ENCODE peak calls at places on chromosomes 12 and 14, in eight cellular contexts. E, Y, A, H, B, W, T and V are unnamed samples.

GRCh38 chr12:54526800-54527630 is 22.4 kb upstream of the PDE1B start:
- DNase-seq in E (no peak), Y (peak), A (peak), H (peak), B (no peak), W (peak), T (peak), V (peak)

GRCh38 chr14:23301969-23302289 is 730 bp downstream of the PPP1R3E start:
- DNase-seq in E (no peak), Y (no peak), A (no peak), H (no peak), B (no peak), W (no peak), T (no peak), V (no peak)

GRCh38 chr12:123363743-123364531 is 710 bp downstream of the SBNO1 start:
- DNase-seq in E (no peak), Y (peak), A (peak), H (peak), B (peak), W (peak), T (peak), V (peak)

GRCh38 chr14:24673534-24674203 is 39.7 kb upstream of the GZMB start:
- DNase-seq in E (no peak), Y (no peak), A (peak), H (no peak), B (no peak), W (no peak), T (no peak), V (peak)

GRCh38 chr12:88684170-88684569 is 103.9 kb upstream of the KITLG start:
- DNase-seq in E (no peak), Y (no peak), A (no peak), H (no peak), B (no peak), W (no peak), T (no peak), V (no peak)

GRCh38 chr12:42407306-42407705 is 81.3 kb downstream of the PPHLN1 start:
- DNase-seq in E (no peak), Y (no peak), A (no peak), H (no peak), B (no peak), W (peak), T (no peak), V (no peak)

GRCh38 chr14:61517861-61518802 is 177.2 kb upstream of the HIF1A start:
- DNase-seq in E (no peak), Y (no peak), A (peak), H (peak), B (no peak), W (no peak), T (no peak), V (no peak)

GRCh38 chr14:39038542-39038941 is 64.5 kb downstream of the SEC23A start:
- DNase-seq in E (no peak), Y (no peak), A (no peak), H (no peak), B (no peak), W (no peak), T (no peak), V (no peak)

GRCh38 chr12:113991224-113992044 is 25.3 kb upstream of the RBM19 start:
- DNase-seq in E (no peak), Y (no peak), A (no peak), H (no peak), B (no peak), W (no peak), T (no peak), V (no peak)

GRCh38 chr12:5614206-5614605 is 182.3 kb downstream of the NTF3 start:
- DNase-seq in E (no peak), Y (no peak), A (no peak), H (no peak), B (no peak), W (no peak), T (no peak), V (no peak)

GRCh38 chr14:91878274-91878673 is 10.9 kb upstream of the TC2N start:
- DNase-seq in E (no peak), Y (no peak), A (no peak), H (no peak), B (no peak), W (no peak), T (no peak), V (no peak)
- TF ChIP-seq CTCF in E (no peak), Y (peak), A (no peak), H (no peak), B (no peak), W (no peak), T (peak), V (no peak)

GRCh38 chr14:102586420-102587119 is 5.9 kb upstream of the RCOR1 start:
- DNase-seq in E (no peak), Y (no peak), A (no peak), H (no peak), B (no peak), W (no peak), T (no peak), V (no peak)
- TF ChIP-seq CTCF in E (no peak), Y (no peak), A (no peak), H (no peak), B (no peak), W (no peak), T (no peak), V (no peak)

GRCh38 chr12:62800707-62801400 is 134.1 kb downstream of the PPM1H start:
- DNase-seq in E (no peak), Y (no peak), A (no peak), H (no peak), B (no peak), W (no peak), T (no peak), V (no peak)

GRCh38 chr12:62801796-62802195 is 133.2 kb downstream of the PPM1H start:
- DNase-seq in E (no peak), Y (no peak), A (no peak), H (no peak), B (no peak), W (no peak), T (no peak), V (no peak)

GRCh38 chr12:62802321-62802720 is 132.6 kb downstream of the PPM1H start:
- DNase-seq in E (no peak), Y (no peak), A (no peak), H (no peak), B (no peak), W (no peak), T (no peak), V (no peak)

GRCh38 chr12:62803756-62804155 is 131.2 kb downstream of the PPM1H start:
- DNase-seq in E (no peak), Y (no peak), A (no peak), H (no peak), B (no peak), W (no peak), T (no peak), V (no peak)

GRCh38 chr12:62802981-62803380 is 132.0 kb downstream of the PPM1H start:
- DNase-seq in E (no peak), Y (peak), A (no peak), H (no peak), B (no peak), W (no peak), T (no peak), V (no peak)
- TF ChIP-seq CTCF in E (no peak), Y (peak), A (no peak), H (no peak), B (no peak), W (peak), T (peak), V (no peak)

DNA sequence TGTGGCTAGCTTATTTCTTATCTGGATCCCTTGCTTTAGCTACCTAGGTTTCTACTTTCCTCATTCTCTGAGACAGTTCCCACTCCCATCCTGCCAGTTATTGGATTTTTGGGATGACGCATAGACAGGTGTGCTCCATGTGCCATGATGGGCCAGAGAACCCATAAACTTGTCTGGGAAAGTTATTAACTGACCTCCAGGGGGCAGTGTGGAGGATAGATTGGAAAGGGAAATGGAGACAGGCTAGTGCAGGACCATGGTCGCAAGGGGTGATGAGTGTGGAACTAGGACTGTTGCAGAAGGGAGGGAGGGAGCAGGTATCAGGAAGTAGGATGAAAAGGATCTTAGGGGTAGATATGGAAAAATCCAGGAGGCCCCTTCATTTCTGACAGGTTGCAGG is 80.3 kb downstream of the ESRRB start:
- DNase-seq in E (no peak), Y (peak), A (peak), H (no peak), B (no peak), W (peak), T (peak), V (peak)
- TF ChIP-seq CTCF in E (no peak), Y (peak), A (peak), H (no peak), B (peak), W (peak), T (peak), V (no peak)

GRCh38 chr14:49621114-49621881 is 699 bp downstream of the MGAT2 start:
- DNase-seq in E (peak), Y (peak), A (peak), H (peak), B (peak), W (peak), T (no peak), V (no peak)
- TF ChIP-seq CTCF in E (no peak), Y (no peak), A (no peak), H (no peak), B (no peak), W (no peak), T (no peak), V (no peak)

DNA sequence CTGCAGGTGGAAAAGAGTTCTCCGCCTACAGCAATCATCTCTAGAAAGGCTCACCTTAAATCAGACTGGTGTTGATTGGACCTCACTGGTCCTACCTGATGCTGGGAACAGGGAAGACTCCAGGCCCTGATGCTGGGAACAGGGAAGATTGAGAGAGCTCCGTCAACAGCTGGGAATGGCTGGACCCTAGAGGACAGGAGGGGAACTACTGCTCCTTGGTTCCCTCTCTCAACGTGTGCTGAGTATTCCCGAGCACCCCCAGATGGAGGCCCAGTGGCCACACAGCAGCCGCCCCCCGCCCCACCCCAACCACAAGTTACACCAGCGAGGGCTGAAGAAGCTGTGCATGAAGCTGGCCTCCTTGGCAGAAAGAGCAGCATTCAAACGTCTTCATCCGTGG is 240.3 kb downstream of the SLC15A4 start:
- DNase-seq in E (no peak), Y (peak), A (no peak), H (no peak), B (no peak), W (peak), T (peak), V (no peak)
- TF ChIP-seq CTCF in E (no peak), Y (peak), A (no peak), H (no peak), B (no peak), W (no peak), T (peak), V (no peak)

GRCh38 chr12:2288001-2288400 is 235.2 kb downstream of the CACNA1C start:
- DNase-seq in E (no peak), Y (no peak), A (no peak), H (no peak), B (no peak), W (no peak), T (no peak), V (no peak)
- TF ChIP-seq CTCF in E (no peak), Y (no peak), A (no peak), H (no peak), B (no peak), W (no peak), T (no peak), V (no peak)

DNA sequence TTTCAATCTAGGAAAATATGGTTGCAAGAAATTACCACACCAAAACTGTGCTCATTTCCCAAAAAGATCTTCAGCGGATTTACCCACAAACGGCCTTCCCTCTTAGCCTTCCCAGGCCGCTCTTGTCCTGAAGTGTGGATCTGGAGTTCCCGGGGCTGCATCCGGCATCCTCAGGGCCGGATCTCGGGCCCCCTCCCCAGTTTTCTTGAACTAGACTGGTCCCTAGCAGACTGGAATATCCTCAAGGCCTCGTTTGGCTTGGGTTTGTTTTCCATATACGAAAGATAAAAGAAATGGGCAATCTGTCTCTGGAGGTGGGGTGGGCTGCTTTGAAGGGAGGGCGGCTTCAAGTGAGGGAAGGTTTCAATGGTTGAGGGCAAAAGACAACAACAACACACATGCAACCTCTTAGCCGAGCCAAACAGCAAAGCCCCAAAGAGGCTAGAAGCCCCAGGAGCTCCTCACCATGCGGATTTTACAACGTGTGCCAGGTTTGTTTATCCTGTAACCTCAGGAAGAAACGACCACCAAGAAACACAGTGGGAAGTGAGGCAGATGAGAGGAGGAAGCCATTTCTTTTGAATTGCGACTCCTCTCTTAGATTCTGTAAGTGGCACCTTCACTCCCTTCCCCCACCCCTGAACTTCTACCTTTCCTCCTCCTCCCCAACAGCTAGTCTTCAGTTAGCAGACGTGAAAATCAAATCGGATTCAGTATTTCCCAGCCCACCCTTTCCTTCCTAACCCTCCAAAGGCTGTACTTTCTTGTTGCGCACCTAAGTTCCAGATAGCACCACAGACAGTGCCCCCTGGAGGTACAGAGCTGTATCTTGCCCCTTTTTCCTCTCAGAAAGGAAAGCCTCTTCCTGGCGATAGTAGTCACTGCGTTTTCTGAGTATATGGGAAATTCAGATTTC is 2.6 kb downstream of the MYF6 start:
- DNase-seq in E (no peak), Y (no peak), A (no peak), H (no peak), B (no peak), W (peak), T (peak), V (no peak)
- TF ChIP-seq CTCF in E (no peak), Y (peak), A (peak), H (no peak), B (no peak), W (no peak), T (peak), V (no peak)